ENCODE peak calls at places on chromosomes 3 and 15, in six cellular contexts. R, K, O, F, G and P are unnamed samples.

GRCh38 chr15:52262364-52262763 is 33.2 kb downstream of the MYO5C start:
- DNase-seq in O (peak; percentile 48), F (no peak), K (no peak), R (no peak), G (no peak), P (peak; percentile 5)

GRCh38 chr3:160108357-160108756 is 116.9 kb upstream of the C3orf80 start:
- DNase-seq in R (no peak), F (no peak), G (no peak), O (no peak), K (no peak), P (no peak)

GRCh38 chr3:172965256-172965655 is 175.8 kb downstream of the SPATA16 start:
- DNase-seq in O (no peak), F (no peak), K (no peak), R (no peak), G (peak; percentile 67), P (peak; percentile 73)

GRCh38 chr3:11847607-11848006 is 922 bp upstream of the TAMM41 start:
- DNase-seq in F (no peak), K (no peak), O (no peak), G (no peak), R (no peak), P (no peak)

GRCh38 chr3:155741598-155741997 is 3.3 kb downstream of the PLCH1 start:
- DNase-seq in G (no peak), F (no peak), O (no peak), K (no peak), R (no peak), P (no peak)

GRCh38 chr3:149895807-149896206 is 74.9 kb downstream of the PFN2 start:
- DNase-seq in O (no peak), F (no peak), G (no peak), R (no peak), K (no peak), P (no peak)

GRCh38 chr3:169992156-169992555 is 25.5 kb downstream of the SEC62 start:
- DNase-seq in R (no peak), O (no peak), F (no peak), G (no peak), K (no peak), P (no peak)

GRCh38 chr3:72738752-72739520 is 109.3 kb downstream of the SHQ1 start:
- DNase-seq in K (no peak), F (peak; percentile 69), R (peak; percentile 10), O (peak; percentile 90), G (peak; percentile 16), P (peak; percentile 13)

GRCh38 chr3:23663661-23664186 is 142.0 kb upstream of the UBE2E1 start:
- DNase-seq in G (no peak), F (no peak), O (no peak), K (no peak), R (no peak), P (no peak)

GRCh38 chr3:9497821-9498565 is 55.6 kb downstream of the LHFPL4 start:
- DNase-seq in O (no peak), K (no peak), F (no peak), R (no peak), G (peak; percentile 36), P (peak; percentile 70)

GRCh38 chr15:64099379-64099778 is 3.6 kb downstream of the SNX1 start:
- DNase-seq in K (no peak), R (no peak), F (no peak), G (no peak), O (no peak), P (no peak)

GRCh38 chr15:63497642-63498100 is 6.7 kb upstream of the USP3 start:
- DNase-seq in K (no peak), G (peak; percentile 65), F (peak; percentile 64), R (no peak), O (peak; percentile 87), P (no peak)